ENCODE peak calls at places on chromosome 6, in five cellular contexts. E is GM12878, Q is K562, N is HepG2, Y is H1. P is an unnamed sample. For H4K20me1, the result is how much of the 10 kb centered on the place peaks cover.

GRCh38 chr6:21246075-21246474 is 347.5 kb upstream of the SOX4 start:
- DNase-seq in E (no peak), Q (no peak), N (no peak), Y (no peak), P (no peak)

GRCh38 chr6:144762450-144762849 is 477.3 kb downstream of the UTRN start:
- DNase-seq in E (no peak), Q (no peak), N (peak), Y (no peak), P (no peak)

GRCh38 chr6:146546440-146546839 is 2.8 kb downstream of the RAB32 start:
- DNase-seq in E (no peak), Q (no peak), N (peak), Y (no peak), P (peak)

GRCh38 chr6:10384719-10385511 is 30.0 kb downstream of the TFAP2A start:
- DNase-seq in E (no peak), Q (no peak), N (no peak), Y (no peak), P (peak)

GRCh38 chr6:27541212-27541931 is 68.5 kb upstream of the ZNF184 start:
- DNase-seq in E (no peak), Q (peak), N (peak), Y (peak), P (peak)

GRCh38 chr6:90444125-90444745 is 142.6 kb downstream of the MAP3K7 start:
- DNase-seq in E (no peak), Q (no peak), N (no peak), Y (no peak), P (no peak)

GRCh38 chr6:125001684-125002083 is 39.4 kb downstream of the RNF217 start:
- DNase-seq in E (no peak), Q (no peak), N (no peak), Y (no peak), P (no peak)

GRCh38 chr6:108165714-108166663 is at the start of gene NR2E1:
- DNase-seq in E (no peak), Q (no peak), N (no peak), Y (peak), P (peak)

GRCh38 chr6:136753624-136754023 is 38.7 kb downstream of the MAP3K5 start:
- DNase-seq in E (no peak), Q (no peak), N (no peak), Y (no peak), P (peak)

GRCh38 chr6:153485072-153485471 is 354.0 kb upstream of the RGS17 start:
- DNase-seq in E (no peak), Q (no peak), N (no peak), Y (no peak), P (no peak)

GRCh38 chr6:99434702-99435530 is 9.8 kb upstream of the PNISR start:
- DNase-seq in E (no peak), Q (peak), N (peak), Y (no peak), P (peak)

GRCh38 chr6:20440291-20440690 is 38.6 kb downstream of the E2F3 start:
- DNase-seq in E (no peak), Q (no peak), N (no peak), Y (no peak), P (no peak)

GRCh38 chr6:42471116-42471515 is 19.4 kb upstream of the TRERF1 start:
- DNase-seq in E (no peak), Q (no peak), N (no peak), Y (no peak), P (no peak)

GRCh38 chr6:137351890-137352289 is 132.7 kb upstream of the IFNGR1 start:
- DNase-seq in E (no peak), Q (no peak), N (peak), Y (no peak), P (no peak)

GRCh38 chr6:8085053-8085511 is 17.3 kb downstream of the EEF1E1 start:
- DNase-seq in E (no peak), Q (no peak), N (peak), Y (no peak), P (no peak)

GRCh38 chr6:170523256-170524187 is 29.6 kb downstream of the PSMB1 start:
- DNase-seq in E (no peak), Q (no peak), N (no peak), Y (no peak), P (no peak)

GRCh38 chr6:106037060-106037459 is 49.1 kb upstream of the PRDM1 start:
- DNase-seq in E (no peak), Q (no peak), N (no peak), Y (no peak), P (no peak)

GRCh38 chr6:85456782-85457181 is 6.9 kb downstream of the NT5E start:
- DNase-seq in E (no peak), Q (no peak), N (no peak), Y (no peak), P (no peak)

GRCh38 chr6:79446006-79446405 is 91.2 kb downstream of the LCA5 start:
- DNase-seq in E (no peak), Q (no peak), N (no peak), Y (no peak), P (no peak)

GRCh38 chr6:14511192-14511591 is 393.6 kb downstream of the CD83 start:
- DNase-seq in E (no peak), Q (no peak), N (no peak), Y (no peak), P (no peak)

GRCh38 chr6:129893513-129894098 is 32.5 kb upstream of the TMEM244 start:
- DNase-seq in E (no peak), Q (no peak), N (no peak), Y (no peak), P (no peak)

GRCh38 chr6:129889580-129889979 is 28.5 kb upstream of the TMEM244 start:
- DNase-seq in E (no peak), Q (no peak), N (no peak), Y (no peak), P (no peak)

GRCh38 chr6:129890701-129891100 is 29.6 kb upstream of the TMEM244 start:
- DNase-seq in E (no peak), Q (no peak), N (no peak), Y (no peak), P (no peak)

GRCh38 chr6:129886401-129887155 is 25.5 kb upstream of the TMEM244 start:
- DNase-seq in E (no peak), Q (no peak), N (no peak), Y (no peak), P (no peak)

DNA sequence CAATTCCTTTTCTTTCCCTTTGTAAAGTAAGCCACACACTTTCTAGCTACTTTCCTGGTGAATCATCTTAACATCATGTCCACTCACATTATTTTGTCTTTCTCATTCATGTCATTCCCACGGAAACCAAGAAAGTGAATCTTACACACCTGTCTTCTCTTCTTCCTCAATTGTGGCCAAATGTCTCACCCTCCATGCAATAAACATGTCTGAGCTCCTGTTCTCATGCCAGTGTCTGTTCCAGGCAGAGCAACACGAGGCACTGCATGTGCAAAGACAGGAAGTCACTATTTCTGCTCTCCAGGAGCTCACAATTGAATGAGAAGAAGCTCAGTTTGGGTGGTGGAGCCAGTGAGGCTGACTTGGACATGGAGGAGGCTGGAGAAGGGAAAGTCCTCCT is 29.0 kb upstream of the TMEM244 start:
- DNase-seq in E (no peak), Q (no peak), N (no peak), Y (no peak), P (no peak)
- TF ChIP-seq CREB1 in E (no peak), Q (no peak), N (no peak), Y (no peak), P (no peak)

DNA sequence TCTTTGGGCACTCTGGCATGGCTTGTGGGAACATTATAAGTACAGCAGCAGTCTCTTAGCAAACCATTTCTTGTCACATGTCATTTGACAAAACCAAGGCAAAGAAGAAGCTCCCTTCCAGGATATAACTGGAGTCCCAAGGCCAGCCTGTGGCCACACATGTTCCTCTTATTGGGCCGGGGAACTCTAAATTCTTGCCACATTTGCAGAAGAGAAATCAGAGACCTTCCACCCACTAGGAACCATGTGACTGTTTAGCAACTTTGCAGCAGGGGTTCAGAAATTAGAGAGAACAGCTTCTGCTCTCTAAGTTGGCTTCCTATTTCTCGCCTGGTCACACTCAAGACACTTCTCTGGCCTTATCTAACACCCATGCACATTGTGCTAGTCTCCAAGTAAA is 20.4 kb upstream of the MEP1A start:
- DNase-seq in E (peak), Q (no peak), N (no peak), Y (no peak), P (no peak)
- H3K27ac ChIP-seq in E (no peak), Q (no peak), N (no peak), Y (no peak), P (no peak)

GRCh38 chr6:160068346-160068745 is 53.3 kb upstream of the SLC22A1 start:
- DNase-seq in E (no peak), Q (no peak), N (no peak), Y (no peak), P (no peak)

GRCh38 chr6:160067564-160067963 is 54.1 kb upstream of the SLC22A1 start:
- DNase-seq in E (no peak), Q (no peak), N (no peak), Y (no peak), P (no peak)

GRCh38 chr6:160069050-160069454 is 52.6 kb upstream of the SLC22A1 start:
- DNase-seq in E (peak), Q (no peak), N (no peak), Y (no peak), P (no peak)

GRCh38 chr6:160063771-160064413 is 57.7 kb upstream of the SLC22A1 start:
- DNase-seq in E (no peak), Q (no peak), N (no peak), Y (no peak), P (no peak)

GRCh38 chr6:160065200-160065599 is 56.4 kb upstream of the SLC22A1 start:
- DNase-seq in E (no peak), Q (no peak), N (no peak), Y (no peak), P (no peak)
- H4K20me1 ChIP-seq in E (under half), Q (under half), N (under half), Y (under half), P (under half)

GRCh38 chr6:148891027-148891783 is 144.4 kb downstream of the UST start:
- DNase-seq in E (no peak), Q (no peak), N (no peak), Y (peak), P (no peak)

GRCh38 chr6:148890091-148890490 is 143.3 kb downstream of the UST start:
- DNase-seq in E (no peak), Q (no peak), N (no peak), Y (peak), P (no peak)

GRCh38 chr6:148887181-148887580 is 140.4 kb downstream of the UST start:
- DNase-seq in E (no peak), Q (no peak), N (no peak), Y (no peak), P (no peak)

GRCh38 chr6:148890605-148891004 is 143.8 kb downstream of the UST start:
- DNase-seq in E (no peak), Q (no peak), N (peak), Y (no peak), P (no peak)

DNA sequence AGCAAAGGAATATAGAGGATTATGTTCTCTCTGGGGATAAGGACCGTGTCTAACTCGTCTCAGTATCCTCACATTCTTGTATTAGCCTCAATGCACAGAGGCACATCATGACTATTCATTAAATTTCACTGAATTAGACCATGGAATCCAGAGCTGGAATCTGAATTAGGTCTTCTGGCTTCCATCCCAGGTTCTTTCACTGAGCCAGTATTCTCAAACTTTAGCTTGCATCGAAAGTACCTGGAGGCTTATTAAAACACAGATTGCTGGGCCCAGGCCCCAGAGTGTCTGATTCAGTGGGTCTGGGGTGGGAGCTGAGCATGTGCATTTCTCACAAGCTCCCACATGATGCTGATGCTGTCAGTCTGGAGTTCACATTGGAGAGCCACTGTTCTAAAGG is 142.0 kb downstream of the UST start:
- DNase-seq in E (no peak), Q (no peak), N (no peak), Y (no peak), P (no peak)
- TF ChIP-seq CREB1 in E (no peak), Q (no peak), N (no peak), Y (no peak), P (no peak)

GRCh38 chr6:169172946-169173345 is 80.7 kb downstream of the THBS2 start:
- DNase-seq in E (no peak), Q (no peak), N (no peak), Y (no peak), P (no peak)
- H3K27ac ChIP-seq in E (no peak), Q (no peak), N (no peak), Y (no peak), P (no peak)

GRCh38 chr6:34385793-34386195 is 6.7 kb downstream of the NUDT3 start:
- DNase-seq in E (no peak), Q (no peak), N (peak), Y (no peak), P (no peak)

GRCh38 chr6:34381086-34381485 is 11.4 kb downstream of the NUDT3 start:
- DNase-seq in E (no peak), Q (no peak), N (no peak), Y (no peak), P (no peak)

GRCh38 chr6:34383651-34384304 is 8.7 kb downstream of the NUDT3 start:
- DNase-seq in E (no peak), Q (no peak), N (no peak), Y (no peak), P (peak)

GRCh38 chr6:34384305-34385153 is 7.9 kb downstream of the NUDT3 start:
- DNase-seq in E (no peak), Q (no peak), N (no peak), Y (no peak), P (no peak)

GRCh38 chr6:34383171-34383631 is 9.3 kb downstream of the NUDT3 start:
- DNase-seq in E (no peak), Q (no peak), N (peak), Y (no peak), P (no peak)
- H4K20me1 ChIP-seq in E (under half), Q (under half), N (under half), Y (under half), P (under half)

GRCh38 chr6:89388846-89389245 is 23.2 kb downstream of the RRAGD start:
- DNase-seq in E (no peak), Q (no peak), N (no peak), Y (no peak), P (no peak)

GRCh38 chr6:89387516-89388222 is 24.4 kb downstream of the RRAGD start:
- DNase-seq in E (peak), Q (no peak), N (no peak), Y (peak), P (no peak)

GRCh38 chr6:89385846-89386245 is 26.2 kb downstream of the RRAGD start:
- DNase-seq in E (no peak), Q (no peak), N (no peak), Y (peak), P (no peak)

GRCh38 chr6:89386917-89387491 is 25.1 kb downstream of the RRAGD start:
- DNase-seq in E (peak), Q (no peak), N (no peak), Y (peak), P (no peak)

GRCh38 chr6:89385156-89385667 is 26.9 kb downstream of the RRAGD start:
- DNase-seq in E (peak), Q (no peak), N (no peak), Y (peak), P (no peak)
- TF ChIP-seq CREB1 in E (no peak), Q (no peak), N (no peak), Y (no peak), P (no peak)

GRCh38 chr6:169266746-169267629 is 13.3 kb upstream of the THBS2 start:
- DNase-seq in E (no peak), Q (no peak), N (no peak), Y (no peak), P (no peak)
- H3K27ac ChIP-seq in E (no peak), Q (no peak), N (no peak), Y (no peak), P (no peak)